ENCODE peak calls at places on chromosomes 11 and 22, in four cellular contexts. R, H, J and M are unnamed samples.

GRCh38 chr22:39478461-39478860 is 21.6 kb downstream of the MGAT3 start:
- DNase-seq in J (no peak), R (no peak), H (peak; percentile 6), M (no peak)

GRCh38 chr22:20514658-20515406 is 7.4 kb downstream of the MED15 start:
- DNase-seq in H (peak; percentile 96), R (no peak), J (no peak), M (no peak)

GRCh38 chr11:47378011-47378835 is at the start of gene SPI1:
- DNase-seq in J (peak; percentile 87), R (peak; percentile 85), H (no peak), M (peak; percentile 90)

GRCh38 chr11:67604815-67605214 is 1.9 kb upstream of the NDUFV1 start:
- DNase-seq in H (no peak), J (no peak), R (no peak), M (no peak)

GRCh38 chr11:128687321-128687720 is 6.6 kb upstream of the FLI1 start:
- DNase-seq in J (peak; percentile 37), R (no peak), H (no peak), M (peak; percentile 40)

GRCh38 chr11:132158696-132159095 is 788.3 kb downstream of the NTM start:
- DNase-seq in J (no peak), R (no peak), H (peak; percentile 40), M (no peak)

GRCh38 chr11:125369808-125370207 is 126.3 kb downstream of the FEZ1 start:
- DNase-seq in J (no peak), R (no peak), H (no peak), M (no peak)

GRCh38 chr11:120068114-120068573 is 69.8 kb downstream of the TRIM29 start:
- DNase-seq in J (peak; percentile 48), H (peak; percentile 47), R (no peak), M (peak; percentile 69)

GRCh38 chr11:42329930-42330555 is 870.6 kb upstream of the LRRC4C start:
- DNase-seq in J (no peak), R (no peak), H (no peak), M (no peak)

GRCh38 chr11:124294697-124295096 is 19.1 kb downstream of the OR8D1 start:
- DNase-seq in R (no peak), J (no peak), H (no peak), M (no peak)

GRCh38 chr11:83389975-83390374 is 103.8 kb upstream of the CCDC90B start:
- DNase-seq in R (no peak), H (no peak), J (no peak), M (no peak)

GRCh38 chr11:34825670-34826383 is 90.4 kb downstream of the APIP start:
- DNase-seq in J (no peak), R (no peak), H (no peak), M (no peak)

GRCh38 chr11:122098223-122098980 is 17.6 kb downstream of the BLID start:
- DNase-seq in H (no peak), R (no peak), J (no peak), M (no peak)

GRCh38 chr22:39185601-39186012 is 33.1 kb upstream of the CBX7 start:
- DNase-seq in J (no peak), H (peak; percentile 49), R (peak; percentile 89), M (no peak)

GRCh38 chr11:119373917-119374631 is 7.4 kb downstream of the USP2 start:
- DNase-seq in R (no peak), H (peak; percentile 75), J (no peak), M (peak; percentile 72)

GRCh38 chr11:72676874-72677341 is 2.7 kb upstream of the PDE2A start:
- DNase-seq in R (no peak), H (peak; percentile 26), J (peak; percentile 68), M (peak; percentile 82)

GRCh38 chr11:82733444-82734119 is at the start of gene FAM181B:
- DNase-seq in H (no peak), R (peak; percentile 72), J (no peak), M (peak; percentile 36)

GRCh38 chr11:70311616-70312015 is 41.1 kb downstream of the PPFIA1 start:
- DNase-seq in J (no peak), H (no peak), R (peak; percentile 10), M (no peak)

GRCh38 chr11:120335596-120335927 is 651 bp upstream of the ARHGEF12 start:
- DNase-seq in H (peak; percentile 34), J (peak; percentile 71), R (no peak), M (no peak)

GRCh38 chr11:69430566-69430965 is 50.9 kb upstream of the LINC01488 start:
- DNase-seq in J (no peak), H (peak; percentile 30), R (peak; percentile 37), M (no peak)

GRCh38 chr22:50724616-50725015 is 13.4 kb upstream of the ACR start:
- DNase-seq in R (no peak), H (no peak), J (no peak), M (no peak)

GRCh38 chr11:35794850-35795249 is 132.3 kb downstream of the TRIM44 start:
- DNase-seq in R (no peak), J (no peak), H (peak; percentile 88), M (no peak)

GRCh38 chr11:8289426-8290047 is 25.9 kb upstream of the LMO1 start:
- DNase-seq in J (no peak), R (peak; percentile 26), H (no peak), M (no peak)

GRCh38 chr11:77799338-77799737 is 21.2 kb downstream of the RSF1 start:
- DNase-seq in J (no peak), H (no peak), R (no peak), M (no peak)

GRCh38 chr11:16987205-16987568 is 27.0 kb downstream of the PLEKHA7 start:
- DNase-seq in H (no peak), J (no peak), R (no peak), M (no peak)

GRCh38 chr11:27427183-27427980 is 45.2 kb downstream of the LGR4 start:
- DNase-seq in J (no peak), R (no peak), H (peak; percentile 34), M (no peak)

GRCh38 chr22:27241430-27242110 is 560.0 kb downstream of the MN1 start:
- DNase-seq in J (no peak), H (no peak), R (no peak), M (no peak)

GRCh38 chr11:117126223-117126965 is 17.7 kb upstream of the PAFAH1B2 start:
- DNase-seq in J (no peak), R (no peak), H (no peak), M (no peak)

GRCh38 chr11:126305699-126306098 is 1.8 kb downstream of the DCPS start:
- DNase-seq in R (no peak), J (peak; percentile 73), H (no peak), M (peak; percentile 59)

GRCh38 chr11:22869325-22869724 is 9.1 kb upstream of the CCDC179 start:
- DNase-seq in R (no peak), H (no peak), J (no peak), M (no peak)

GRCh38 chr11:8070417-8071101 is 10.5 kb upstream of the TUB start:
- DNase-seq in R (no peak), J (peak; percentile 75), H (peak; percentile 61), M (peak; percentile 70)

GRCh38 chr11:8533332-8533731 is 60.7 kb downstream of the STK33 start:
- DNase-seq in J (peak; percentile 51), R (no peak), H (no peak), M (peak; percentile 29)

GRCh38 chr11:68256331-68256741 is 15.4 kb downstream of the C11orf24 start:
- DNase-seq in R (no peak), H (peak; percentile 45), J (no peak), M (no peak)

GRCh38 chr22:28018461-28018927 is 99.4 kb upstream of the PITPNB start:
- DNase-seq in H (no peak), R (peak; percentile 44), J (no peak), M (peak; percentile 35)

GRCh38 chr11:57095417-57095816 is 86.3 kb upstream of the LRRC55 start:
- DNase-seq in H (no peak), R (no peak), J (no peak), M (no peak)

GRCh38 chr11:16825968-16826367 is 87.5 kb downstream of the C11orf58 start:
- DNase-seq in R (no peak), J (no peak), H (no peak), M (no peak)

GRCh38 chr22:47600791-47601400 is 838.4 kb downstream of the TBC1D22A start:
- DNase-seq in R (peak; percentile 21), J (no peak), H (no peak), M (no peak)

GRCh38 chr11:35248558-35249323 is 109.8 kb downstream of the CD44 start:
- DNase-seq in J (no peak), R (no peak), H (no peak), M (no peak)

GRCh38 chr11:13486926-13487660 is 8.7 kb downstream of the PTH start:
- DNase-seq in J (peak; percentile 26), R (no peak), H (no peak), M (peak; percentile 42)
- TF ChIP-seq CTCF in J (peak; percentile 75), R (no peak), H (peak; percentile 29), M (peak; percentile 40)

DNA sequence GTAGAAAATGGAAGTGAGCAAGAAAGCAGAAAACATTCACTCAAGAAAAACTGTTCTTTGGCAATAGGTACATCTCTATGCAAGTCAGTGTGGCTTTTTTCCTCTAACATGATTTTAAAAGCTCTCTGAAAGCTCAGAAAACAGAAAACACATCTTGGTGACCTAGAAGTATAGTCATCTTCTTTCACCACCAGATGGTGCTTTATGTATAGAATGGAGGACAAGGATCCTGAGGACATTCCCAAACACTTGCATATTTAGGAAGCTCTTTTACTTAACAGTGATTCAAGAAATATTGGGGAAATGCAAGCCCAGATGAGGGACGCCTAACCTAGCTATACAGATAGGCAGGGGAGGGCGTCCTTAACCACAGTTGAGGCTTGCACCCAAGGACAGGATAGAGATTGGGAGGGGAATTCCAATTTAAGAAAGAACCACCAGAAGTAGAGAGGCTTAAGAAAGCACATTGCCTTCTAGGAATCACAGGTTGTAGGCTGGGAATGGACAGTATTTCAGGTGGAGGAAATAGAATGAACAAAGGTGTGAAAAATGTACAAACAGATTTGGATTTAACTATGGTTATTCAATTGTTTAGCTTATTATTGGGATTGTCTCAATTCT is 13.8 kb upstream of the CCDC81 start:
- DNase-seq in R (no peak), H (peak; percentile 73), J (no peak), M (no peak)
- TF ChIP-seq CTCF in R (no peak), H (peak; percentile 63), J (no peak), M (no peak)

GRCh38 chr11:4565371-4565770 is 16.2 kb upstream of the OR52I2 start:
- DNase-seq in R (no peak), H (no peak), J (no peak), M (no peak)
- TF ChIP-seq CTCF in R (no peak), H (no peak), J (no peak), M (no peak)

DNA sequence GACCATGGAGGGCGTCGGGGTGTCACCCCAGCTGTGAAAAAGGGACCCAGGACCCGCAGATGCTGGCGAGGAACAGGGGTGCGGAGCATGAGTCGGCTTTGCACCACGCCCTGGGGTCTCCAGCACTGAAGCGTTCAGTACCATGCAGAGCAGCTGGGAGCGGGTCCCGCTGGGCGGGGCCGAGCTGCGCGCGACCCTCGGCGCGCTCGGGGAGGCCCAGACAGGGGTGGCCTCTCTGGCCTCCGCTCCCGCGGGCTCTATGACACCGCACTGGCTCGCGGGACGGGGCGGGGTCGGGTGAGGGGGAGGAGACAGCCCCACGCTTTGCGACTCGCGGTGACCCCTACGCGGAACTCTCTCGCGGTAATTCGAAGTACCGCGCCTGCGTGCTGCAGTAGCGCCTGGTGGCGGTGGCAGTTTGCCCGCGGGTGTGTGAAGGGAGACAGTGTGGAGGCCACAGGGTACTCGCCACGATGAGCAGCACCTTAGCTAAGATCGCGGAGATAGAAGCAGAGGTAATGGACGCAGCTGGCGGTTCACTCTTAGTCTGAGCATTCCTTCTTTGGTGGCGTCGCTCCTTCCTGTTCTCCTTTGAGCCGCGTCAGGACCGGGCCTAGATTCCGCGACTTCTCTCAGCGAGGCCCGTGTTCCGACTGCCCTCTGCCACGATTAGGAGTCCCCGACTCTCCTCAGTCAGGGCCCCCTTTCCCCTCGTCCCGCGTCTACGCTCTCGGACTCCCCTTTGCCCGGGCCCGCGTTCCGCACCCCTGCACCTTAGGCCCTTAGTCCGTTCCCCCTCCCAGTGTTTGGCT is at the start of gene DRG1:
- DNase-seq in H (peak; percentile 92), J (peak; percentile 99), R (peak; percentile 99), M (peak; percentile 100)
- TF ChIP-seq CTCF in H (no peak), J (no peak), R (no peak), M (no peak)